ENCODE peak calls at places on chromosomes 6 and 20, in ten cellular contexts. H is kidney; N is esophagus muscularis mucosa; J is fibroblast of pulmonary artery; Q is IMR-90; D is Peyer's patch; U is cardiac fibroblast; K is cardiac muscle cell; S is skeletal muscle cell; X is CD8-positive, alpha-beta T cell. I is an unnamed sample.

GRCh38 chr6:48068326-48069191 is 42.4 kb downstream of the PTCHD4 start:
- DNase-seq in H (peak), N (no peak), J (no peak), Q (no peak), D (no peak), U (no peak), K (no peak), S (no peak), X (no peak), I (no peak)

GRCh38 chr6:99130897-99131873 is 183.4 kb upstream of the FBXL4 start:
- DNase-seq in H (no peak), N (peak), J (no peak), Q (no peak), D (no peak), U (no peak), K (no peak), S (no peak), X (no peak), I (no peak)

GRCh38 chr20:896626-897025 is 19.5 kb downstream of the ANGPT4 start:
- DNase-seq in H (no peak), N (no peak), J (no peak), Q (no peak), D (no peak), U (no peak), K (peak), S (no peak), X (no peak), I (no peak)

GRCh38 chr6:157911786-157912185 is 69.9 kb upstream of the SYNJ2 start:
- DNase-seq in H (no peak), N (no peak), J (no peak), Q (no peak), D (no peak), U (no peak), K (no peak), S (no peak), X (no peak), I (no peak)

GRCh38 chr6:109052015-109052651 is 42.5 kb downstream of the SESN1 start:
- DNase-seq in H (no peak), N (no peak), J (no peak), Q (no peak), D (no peak), U (no peak), K (no peak), S (no peak), X (no peak), I (no peak)

GRCh38 chr6:166862287-166862977 is 93.9 kb downstream of the RNASET2 start:
- DNase-seq in H (peak), N (peak), J (no peak), Q (no peak), D (peak), U (peak), K (peak), S (no peak), X (peak), I (no peak)

GRCh38 chr20:25706793-25707192 is 10.1 kb upstream of the ZNF337 start:
- DNase-seq in H (no peak), N (no peak), J (no peak), Q (no peak), D (no peak), U (no peak), K (no peak), S (no peak), X (peak), I (no peak)

GRCh38 chr6:84280639-84281038 is 53.2 kb upstream of the CEP162 start:
- DNase-seq in H (no peak), N (no peak), J (no peak), Q (no peak), D (no peak), U (no peak), K (no peak), S (no peak), X (no peak), I (no peak)

GRCh38 chr6:101666256-101666655 is 272.7 kb downstream of the GRIK2 start:
- DNase-seq in H (no peak), N (no peak), J (peak), Q (peak), D (no peak), U (peak), K (peak), S (peak), X (no peak), I (no peak)

GRCh38 chr6:109472132-109472995 is 10.7 kb downstream of the ZBTB24 start:
- DNase-seq in H (no peak), N (no peak), J (no peak), Q (no peak), D (no peak), U (no peak), K (no peak), S (no peak), X (no peak), I (no peak)

GRCh38 chr20:52637201-52637600 is 335.0 kb upstream of the TSHZ2 start:
- DNase-seq in H (no peak), N (no peak), J (no peak), Q (no peak), D (no peak), U (no peak), K (no peak), S (no peak), X (no peak), I (no peak)

GRCh38 chr20:24470782-24471582 is 1.6 kb downstream of the SYNDIG1 start:
- DNase-seq in H (no peak), N (no peak), J (no peak), Q (no peak), D (no peak), U (no peak), K (no peak), S (no peak), X (no peak), I (no peak)

GRCh38 chr6:100078509-100078908 is 84.5 kb upstream of the MCHR2 start:
- DNase-seq in H (no peak), N (no peak), J (peak), Q (peak), D (no peak), U (peak), K (peak), S (no peak), X (no peak), I (no peak)

GRCh38 chr6:38131527-38131965 is 312.0 kb downstream of the ZFAND3 start:
- DNase-seq in H (no peak), N (no peak), J (peak), Q (peak), D (no peak), U (peak), K (peak), S (peak), X (no peak), I (no peak)

GRCh38 chr20:45049438-45049837 is 51.5 kb downstream of the KCNS1 start:
- DNase-seq in H (no peak), N (no peak), J (no peak), Q (no peak), D (no peak), U (no peak), K (no peak), S (no peak), X (no peak), I (no peak)

GRCh38 chr6:32095338-32096086 is 13.6 kb downstream of the TNXB start:
- DNase-seq in H (no peak), N (no peak), J (no peak), Q (no peak), D (no peak), U (no peak), K (no peak), S (no peak), X (no peak), I (no peak)

GRCh38 chr6:32096394-32097258 is 12.5 kb downstream of the TNXB start:
- DNase-seq in H (no peak), N (no peak), J (no peak), Q (no peak), D (no peak), U (no peak), K (no peak), S (no peak), X (no peak), I (no peak)

GRCh38 chr6:32092760-32093497 is 16.2 kb downstream of the TNXB start:
- DNase-seq in H (no peak), N (no peak), J (peak), Q (peak), D (no peak), U (peak), K (peak), S (no peak), X (no peak), I (no peak)

GRCh38 chr6:32096087-32096393 is 13.1 kb downstream of the TNXB start:
- DNase-seq in H (no peak), N (no peak), J (no peak), Q (no peak), D (no peak), U (no peak), K (no peak), S (no peak), X (no peak), I (no peak)
- H3K4me3 ChIP-seq in H (no peak), N (peak), J (no peak), Q (no peak), D (no peak), U (no peak), K (no peak), S (no peak), X (peak), I (no peak)

GRCh38 chr6:162343902-162344226 is 383.7 kb downstream of the PRKN start:
- DNase-seq in H (no peak), N (no peak), J (peak), Q (no peak), D (no peak), U (peak), K (peak), S (peak), X (no peak), I (no peak)
- H3K4me3 ChIP-seq in H (no peak), N (no peak), J (no peak), Q (no peak), D (no peak), U (no peak), K (no peak), S (no peak), X (no peak), I (no peak)

DNA sequence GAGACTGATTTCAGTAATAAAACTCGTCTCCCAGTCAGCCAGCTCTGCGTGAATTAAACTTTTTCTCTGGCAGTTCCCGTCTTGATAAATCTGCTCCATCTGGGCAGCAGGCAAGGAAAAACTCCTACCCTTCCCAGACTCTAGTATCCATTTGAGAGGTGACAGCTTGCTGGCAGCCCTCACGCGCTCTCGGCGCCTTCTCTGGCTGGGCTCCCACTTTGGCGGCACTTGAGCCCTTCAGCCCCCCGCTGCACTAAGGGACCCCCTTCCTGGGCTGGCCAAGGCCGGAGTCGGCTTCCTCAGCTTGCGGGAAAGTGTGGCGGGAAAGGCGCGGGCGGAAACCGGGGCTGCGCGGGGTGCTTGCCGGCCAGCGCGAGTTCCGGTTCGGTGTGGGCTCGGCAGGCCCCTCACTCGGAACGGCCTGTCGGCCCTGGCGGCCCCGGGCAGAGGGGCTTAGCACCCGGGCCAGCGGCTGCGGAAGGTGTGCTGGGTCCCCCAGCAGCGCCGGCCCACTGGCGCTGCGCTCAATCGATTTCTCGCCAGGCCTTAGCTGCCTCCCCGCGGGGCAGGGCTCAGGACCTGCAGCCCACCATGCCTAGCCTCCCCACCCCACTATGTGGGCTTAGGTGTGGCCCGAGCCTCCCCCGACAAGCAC is 21.8 kb upstream of the GMPR start:
- DNase-seq in H (peak), N (no peak), J (peak), Q (no peak), D (no peak), U (peak), K (peak), S (no peak), X (no peak), I (no peak)
- H3K4me3 ChIP-seq in H (no peak), N (peak), J (no peak), Q (no peak), D (no peak), U (no peak), K (no peak), S (peak), X (no peak), I (no peak)

DNA sequence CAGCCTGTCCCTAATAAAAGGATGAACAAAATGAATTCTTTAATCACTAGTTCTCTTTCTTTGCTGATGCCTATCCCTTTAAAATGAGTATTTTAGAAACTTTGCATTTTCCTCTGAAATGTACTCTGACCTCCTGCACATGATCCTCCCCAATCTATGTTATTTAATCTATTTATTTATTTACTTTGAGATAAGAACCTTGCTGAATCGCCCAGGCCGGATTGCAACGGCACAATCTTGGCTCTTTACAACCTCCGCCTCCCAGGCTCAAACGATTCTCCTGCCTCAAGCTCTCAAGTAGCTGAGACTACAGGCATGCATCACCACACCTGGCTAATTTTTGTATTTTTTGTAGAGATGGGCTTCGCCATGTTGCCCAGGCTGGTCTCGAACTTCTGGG is 27.9 kb downstream of the ADTRP start:
- DNase-seq in H (no peak), N (no peak), J (no peak), Q (peak), D (no peak), U (no peak), K (no peak), S (no peak), X (no peak), I (no peak)
- H3K4me3 ChIP-seq in H (no peak), N (no peak), J (no peak), Q (no peak), D (no peak), U (no peak), K (no peak), S (no peak), X (no peak), I (no peak)

GRCh38 chr20:22515264-22515663 is 69.1 kb downstream of the FOXA2 start:
- DNase-seq in H (no peak), N (peak), J (no peak), Q (no peak), D (no peak), U (no peak), K (no peak), S (no peak), X (no peak), I (no peak)

GRCh38 chr20:22511943-22512910 is 72.1 kb downstream of the FOXA2 start:
- DNase-seq in H (no peak), N (peak), J (peak), Q (no peak), D (no peak), U (peak), K (peak), S (no peak), X (no peak), I (no peak)

GRCh38 chr20:22509090-22509938 is 75.1 kb downstream of the FOXA2 start:
- DNase-seq in H (no peak), N (peak), J (no peak), Q (no peak), D (no peak), U (no peak), K (no peak), S (no peak), X (no peak), I (no peak)

GRCh38 chr20:22513574-22513973 is 70.8 kb downstream of the FOXA2 start:
- DNase-seq in H (no peak), N (no peak), J (no peak), Q (no peak), D (no peak), U (no peak), K (no peak), S (no peak), X (no peak), I (no peak)

GRCh38 chr20:22512911-22513489 is 71.4 kb downstream of the FOXA2 start:
- DNase-seq in H (no peak), N (peak), J (no peak), Q (no peak), D (no peak), U (no peak), K (no peak), S (no peak), X (no peak), I (no peak)
- H3K4me3 ChIP-seq in H (no peak), N (no peak), J (no peak), Q (no peak), D (no peak), U (no peak), K (no peak), S (no peak), X (no peak), I (no peak)

DNA sequence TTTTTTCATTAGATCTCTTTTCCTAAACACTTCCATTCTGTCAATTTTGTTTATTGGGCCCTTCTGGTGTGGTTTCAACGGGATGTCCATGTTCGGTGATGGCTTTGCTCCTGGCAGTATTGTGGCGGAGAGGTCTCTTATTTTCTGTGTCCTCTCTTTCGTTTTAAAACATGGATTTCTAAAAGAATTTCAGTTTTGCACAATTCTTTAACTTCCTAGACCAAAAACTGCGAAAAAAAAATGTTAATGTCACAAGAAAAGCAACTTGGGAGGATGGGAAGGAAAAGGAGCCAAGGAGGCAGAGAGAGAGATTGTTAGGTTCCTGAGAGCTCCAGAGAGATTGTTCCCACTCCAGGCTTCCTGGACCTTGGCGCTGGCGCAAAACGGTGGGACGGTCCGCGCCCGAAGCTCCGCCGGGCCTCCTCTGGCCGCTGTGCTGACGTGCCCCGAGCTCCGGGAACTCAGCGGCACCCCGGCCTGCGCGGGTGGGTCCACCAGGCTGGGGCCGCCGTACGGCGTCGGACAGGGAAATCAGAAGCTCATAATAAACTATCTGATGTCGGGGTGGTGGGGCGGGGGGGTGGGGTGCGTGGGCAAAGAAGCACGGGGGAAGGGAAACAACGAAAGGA is 887 bp upstream of the OLIG3 start:
- DNase-seq in H (peak), N (peak), J (no peak), Q (no peak), D (no peak), U (no peak), K (no peak), S (no peak), X (no peak), I (no peak)
- H3K4me3 ChIP-seq in H (no peak), N (peak), J (no peak), Q (no peak), D (no peak), U (no peak), K (no peak), S (no peak), X (no peak), I (peak)

GRCh38 chr6:136086686-136087085 is 163.4 kb downstream of the MTFR2 start:
- DNase-seq in H (no peak), N (no peak), J (peak), Q (no peak), D (no peak), U (peak), K (peak), S (no peak), X (no peak), I (no peak)
- H3K4me3 ChIP-seq in H (no peak), N (no peak), J (no peak), Q (no peak), D (no peak), U (no peak), K (no peak), S (no peak), X (no peak), I (no peak)